ENCODE peak calls at places on chromosome 7, in six cellular contexts. B is PC-9, K is GM23338, N is endothelial cell of umbilical vein, S is A549, H is DND-41. P is an unnamed sample.

GRCh38 chr7:15131661-15132060 is 229.1 kb upstream of the DGKB start:
- DNase-seq in B (no peak), K (no peak), N (no peak), S (no peak), H (no peak), P (no peak)

GRCh38 chr7:20146461-20146860 is 70.7 kb downstream of the MACC1 start:
- DNase-seq in B (no peak), K (no peak), N (no peak), S (no peak), H (no peak), P (no peak)

GRCh38 chr7:116028808-116029207 is 1.8 kb downstream of the TFEC start:
- DNase-seq in B (no peak), K (no peak), N (peak), S (no peak), H (no peak), P (no peak)

GRCh38 chr7:106285801-106286492 is 1.2 kb upstream of the NAMPT start:
- DNase-seq in B (no peak), K (no peak), N (peak), S (no peak), H (no peak), P (peak)

GRCh38 chr7:140604076-140604475 is 36.5 kb downstream of the DENND2A start:
- DNase-seq in B (no peak), K (no peak), N (no peak), S (no peak), H (no peak), P (no peak)

GRCh38 chr7:47938574-47939165 is 9.6 kb downstream of the PKD1L1 start:
- DNase-seq in B (peak), K (no peak), N (no peak), S (no peak), H (no peak), P (peak)

GRCh38 chr7:69373171-69374035 is 224.9 kb upstream of the AUTS2 start:
- DNase-seq in B (no peak), K (no peak), N (no peak), S (no peak), H (no peak), P (peak)

GRCh38 chr7:34333925-34334324 is 324.1 kb upstream of the NPSR1 start:
- DNase-seq in B (no peak), K (no peak), N (no peak), S (no peak), H (no peak), P (no peak)

GRCh38 chr7:121490309-121490708 is 94.2 kb upstream of the FAM3C start:
- DNase-seq in B (no peak), K (no peak), N (no peak), S (no peak), H (no peak), P (no peak)

GRCh38 chr7:22572292-22572691 is 72.3 kb upstream of the STEAP1B start:
- DNase-seq in B (peak), K (no peak), N (no peak), S (no peak), H (no peak), P (no peak)

GRCh38 chr7:1825877-1826741 is 156.0 kb downstream of the ELFN1 start:
- DNase-seq in B (no peak), K (no peak), N (no peak), S (no peak), H (no peak), P (no peak)

GRCh38 chr7:99139031-99139430 is 4.9 kb downstream of the SMURF1 start:
- DNase-seq in B (no peak), K (no peak), N (no peak), S (no peak), H (no peak), P (no peak)

GRCh38 chr7:93171606-93172226 is 23.5 kb upstream of the SAMD9L start:
- DNase-seq in B (no peak), K (no peak), N (no peak), S (no peak), H (no peak), P (no peak)

GRCh38 chr7:8160810-8161209 is 101.2 kb downstream of the ICA1 start:
- DNase-seq in B (no peak), K (no peak), N (no peak), S (no peak), H (no peak), P (no peak)

GRCh38 chr7:151134743-151135524 is 32.6 kb downstream of the GBX1 start:
- DNase-seq in B (no peak), K (no peak), N (no peak), S (no peak), H (no peak), P (no peak)

GRCh38 chr7:32942783-32943653 is 14.2 kb upstream of the FKBP9 start:
- DNase-seq in B (peak), K (peak), N (peak), S (peak), H (no peak), P (peak)

GRCh38 chr7:56026538-56026937 is 24.7 kb downstream of the PSPH start:
- DNase-seq in B (no peak), K (no peak), N (no peak), S (no peak), H (no peak), P (no peak)

GRCh38 chr7:132547806-132548205 is 28.5 kb downstream of the PLXNA4 start:
- DNase-seq in B (no peak), K (no peak), N (no peak), S (no peak), H (no peak), P (no peak)

GRCh38 chr7:25716421-25716820 is 435.6 kb upstream of the NFE2L3 start:
- DNase-seq in B (no peak), K (no peak), N (no peak), S (no peak), H (no peak), P (no peak)

GRCh38 chr7:23105086-23105643 is 420 bp upstream of the KLHL7 start:
- DNase-seq in B (no peak), K (no peak), N (no peak), S (no peak), H (no peak), P (peak)

GRCh38 chr7:100705341-100705752 is 574 bp upstream of the POP7 start:
- DNase-seq in B (peak), K (peak), N (peak), S (peak), H (peak), P (peak)

GRCh38 chr7:130421685-130422084 is 19.1 kb downstream of the CEP41 start:
- DNase-seq in B (no peak), K (no peak), N (no peak), S (no peak), H (no peak), P (no peak)

GRCh38 chr7:47724335-47724982 is 142.5 kb upstream of the TNS3 start:
- DNase-seq in B (peak), K (peak), N (peak), S (no peak), H (no peak), P (no peak)

GRCh38 chr7:65946895-65947294 is 35.1 kb downstream of the GUSB start:
- DNase-seq in B (peak), K (no peak), N (peak), S (no peak), H (no peak), P (no peak)

GRCh38 chr7:3039787-3040186 is 3.9 kb downstream of the CARD11 start:
- DNase-seq in B (no peak), K (no peak), N (no peak), S (no peak), H (no peak), P (no peak)

GRCh38 chr7:138898255-138898654 is 82.9 kb downstream of the KIAA1549 start:
- DNase-seq in B (no peak), K (no peak), N (peak), S (no peak), H (no peak), P (no peak)

GRCh38 chr7:95420996-95421846 is 13.6 kb downstream of the PON2 start:
- DNase-seq in B (peak), K (no peak), N (no peak), S (no peak), H (no peak), P (no peak)

GRCh38 chr7:47301078-47301477 is 280.8 kb downstream of the TNS3 start:
- DNase-seq in B (no peak), K (peak), N (no peak), S (no peak), H (no peak), P (no peak)

GRCh38 chr7:93307131-93307660 is 75.0 kb downstream of the VPS50 start:
- DNase-seq in B (no peak), K (no peak), N (no peak), S (no peak), H (no peak), P (no peak)

GRCh38 chr7:131111-132094 is 61.0 kb upstream of the FAM20C start:
- DNase-seq in B (no peak), K (no peak), N (no peak), S (no peak), H (no peak), P (no peak)

GRCh38 chr7:102860351-102860811 is 52.4 kb upstream of the LRRC17 start:
- DNase-seq in B (no peak), K (no peak), N (peak), S (no peak), H (no peak), P (no peak)

GRCh38 chr7:51658684-51659083 is 342.1 kb upstream of the COBL start:
- DNase-seq in B (no peak), K (no peak), N (no peak), S (no peak), H (no peak), P (no peak)

GRCh38 chr7:68760556-68760955 is 837.7 kb upstream of the AUTS2 start:
- DNase-seq in B (no peak), K (no peak), N (no peak), S (no peak), H (no peak), P (no peak)

GRCh38 chr7:114051871-114052324 is 133.1 kb upstream of the PPP1R3A start:
- DNase-seq in B (no peak), K (no peak), N (no peak), S (no peak), H (no peak), P (peak)

GRCh38 chr7:114047889-114048288 is 129.1 kb upstream of the PPP1R3A start:
- DNase-seq in B (no peak), K (no peak), N (no peak), S (peak), H (peak), P (no peak)

GRCh38 chr7:114050571-114050970 is 131.8 kb upstream of the PPP1R3A start:
- DNase-seq in B (no peak), K (no peak), N (no peak), S (no peak), H (no peak), P (no peak)

DNA sequence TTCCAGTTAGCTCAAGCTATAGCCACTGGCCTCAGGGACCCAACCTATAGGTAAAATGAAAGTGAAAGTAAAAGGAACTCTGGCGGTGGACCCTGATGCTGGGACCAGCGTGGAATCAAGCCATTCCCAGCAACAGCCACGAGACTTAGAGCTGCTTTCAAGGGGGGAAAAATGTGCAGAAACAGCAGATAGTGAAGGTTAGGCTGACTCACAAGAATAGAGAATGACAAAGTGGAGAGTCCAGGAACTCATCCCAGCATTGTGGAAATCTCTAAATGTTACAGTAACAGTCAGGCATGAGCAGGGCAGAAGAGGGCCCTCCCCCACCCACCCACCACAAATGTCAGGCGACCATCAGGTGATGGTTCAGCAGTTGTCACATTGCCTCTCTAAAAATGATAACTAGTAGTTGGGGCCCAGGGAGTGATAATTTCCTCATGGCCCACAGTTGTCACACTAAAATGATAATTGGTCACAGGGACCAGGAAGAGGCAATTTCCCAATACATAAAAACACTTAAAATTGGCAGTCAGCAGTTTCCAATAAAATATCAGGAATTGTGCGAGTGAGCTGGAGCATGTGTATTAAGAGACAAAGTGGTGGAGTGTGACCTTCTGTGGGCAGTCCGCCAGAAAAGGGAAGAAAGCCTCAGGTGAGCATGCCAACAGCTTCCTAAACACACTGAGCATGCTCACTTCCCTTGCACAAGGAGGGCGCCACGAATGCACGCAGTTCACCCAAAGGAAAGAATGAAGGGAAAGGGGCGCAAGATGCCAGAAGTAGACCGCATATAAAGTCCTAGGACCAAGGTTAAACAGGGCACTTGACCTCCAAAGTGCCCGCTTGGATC is 129.8 kb upstream of the PPP1R3A start:
- DNase-seq in B (no peak), K (peak), N (no peak), S (peak), H (peak), P (peak)
- H3K4me3 ChIP-seq in B (peak), K (no peak), N (no peak), S (peak), H (peak), P (peak)

DNA sequence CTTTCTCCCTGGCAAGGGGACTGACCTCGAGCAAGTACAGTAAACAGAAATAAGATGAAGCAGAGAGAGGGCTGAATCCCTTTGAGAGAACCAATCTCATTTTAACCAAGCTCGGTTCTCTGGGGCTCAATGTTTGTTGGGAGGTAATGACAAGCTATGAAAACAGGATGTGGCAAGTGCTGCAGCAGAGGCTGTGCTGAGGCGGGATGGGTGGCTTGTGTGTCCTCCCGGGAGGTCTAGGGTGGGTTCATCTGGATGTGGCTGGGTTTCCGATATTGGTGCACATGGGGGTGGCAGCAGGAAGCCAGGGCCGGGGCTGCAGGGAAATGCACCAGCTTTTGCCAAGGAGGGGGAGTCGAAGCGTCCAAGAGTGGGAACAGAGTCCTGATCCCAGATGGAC is 84.5 kb downstream of the AOAH start:
- DNase-seq in B (no peak), K (no peak), N (no peak), S (no peak), H (peak), P (no peak)
- H3K4me2 ChIP-seq in B (no peak), K (no peak), N (no peak), S (no peak), H (peak), P (no peak)

DNA sequence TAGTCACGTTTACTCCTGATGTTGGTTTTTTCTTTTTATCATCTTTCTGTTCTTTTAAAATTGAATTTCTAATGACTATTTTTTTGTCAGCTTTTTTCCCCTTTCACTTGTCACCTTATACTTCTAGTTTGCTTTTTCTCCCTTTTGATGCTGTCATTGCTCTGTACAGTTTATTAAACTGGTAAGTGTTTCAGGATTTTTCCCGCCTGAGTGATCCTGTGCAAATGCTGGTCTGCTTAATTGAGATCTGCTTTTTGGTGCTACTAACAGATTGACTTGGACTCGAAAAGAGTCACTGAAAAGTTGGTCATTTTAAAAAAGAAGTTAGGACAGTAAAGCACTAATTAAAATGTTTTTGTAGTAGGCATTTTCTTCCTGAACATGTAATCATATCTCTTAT is 95.2 kb downstream of the PHTF2 start:
- DNase-seq in B (no peak), K (no peak), N (no peak), S (no peak), H (no peak), P (no peak)
- H3K4me3 ChIP-seq in B (no peak), K (no peak), N (no peak), S (no peak), H (no peak), P (peak)

GRCh38 chr7:41328131-41328530 is 374.8 kb downstream of the INHBA start:
- DNase-seq in B (no peak), K (no peak), N (no peak), S (no peak), H (no peak), P (no peak)

GRCh38 chr7:41326616-41327015 is 376.3 kb downstream of the INHBA start:
- DNase-seq in B (no peak), K (no peak), N (no peak), S (no peak), H (no peak), P (no peak)

GRCh38 chr7:41323811-41324210 is 379.1 kb downstream of the INHBA start:
- DNase-seq in B (no peak), K (no peak), N (no peak), S (no peak), H (no peak), P (no peak)

GRCh38 chr7:41331194-41331593 is 371.7 kb downstream of the INHBA start:
- DNase-seq in B (no peak), K (no peak), N (no peak), S (no peak), H (no peak), P (no peak)

DNA sequence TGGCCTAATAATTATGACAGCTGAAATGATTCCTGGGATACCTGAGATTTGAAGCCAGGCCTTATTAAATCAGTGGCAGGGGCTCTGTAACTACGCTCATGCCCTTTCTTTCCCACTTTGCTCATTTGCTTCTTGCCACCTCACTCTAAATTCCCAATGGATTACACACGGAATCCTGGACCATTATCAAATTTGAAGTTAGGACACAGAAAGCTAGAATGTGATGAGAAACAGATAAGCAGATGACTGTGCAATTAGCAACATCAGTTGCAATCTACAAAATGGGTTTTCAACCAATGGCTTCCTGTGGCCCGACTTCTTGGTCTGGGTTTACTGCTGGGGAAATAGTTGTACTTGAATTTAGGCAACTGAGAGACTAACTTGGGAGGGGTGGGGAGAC is 374.3 kb downstream of the INHBA start:
- DNase-seq in B (no peak), K (no peak), N (no peak), S (no peak), H (no peak), P (no peak)
- H3K4me2 ChIP-seq in B (no peak), K (no peak), N (no peak), S (no peak), H (no peak), P (no peak)

DNA sequence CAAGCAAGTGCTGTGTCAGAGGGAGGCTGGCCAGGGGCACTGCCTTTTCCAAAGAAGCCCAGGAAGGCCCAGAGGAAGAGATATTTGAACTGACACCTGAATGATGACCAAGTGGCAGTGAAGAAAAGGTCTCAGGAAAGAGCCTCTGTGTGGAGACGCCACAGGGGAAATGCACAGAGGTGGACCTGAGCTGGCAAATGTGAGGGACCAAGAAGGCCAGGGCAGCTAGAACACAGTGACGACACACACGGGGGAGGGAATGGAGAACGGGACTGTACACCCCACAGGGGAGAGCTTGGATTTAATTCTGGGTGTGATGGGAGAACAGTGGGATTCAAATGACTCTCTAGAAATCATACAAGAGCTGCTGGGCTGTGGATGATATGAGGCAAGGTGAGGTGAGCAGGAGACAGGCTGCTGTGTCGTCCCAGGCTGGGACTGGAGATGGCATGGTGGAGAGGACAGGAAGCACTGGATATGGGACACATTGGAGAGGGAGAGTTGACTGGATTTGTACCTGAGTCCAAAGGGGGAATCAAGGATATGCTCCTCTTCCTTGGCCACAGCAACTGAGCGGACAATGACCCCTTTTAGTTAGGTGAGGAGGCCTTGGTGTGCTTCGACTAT is 84.2 kb upstream of the DDC start:
- DNase-seq in B (no peak), K (no peak), N (no peak), S (no peak), H (no peak), P (no peak)
- H3K4me3 ChIP-seq in B (no peak), K (no peak), N (no peak), S (no peak), H (no peak), P (no peak)

DNA sequence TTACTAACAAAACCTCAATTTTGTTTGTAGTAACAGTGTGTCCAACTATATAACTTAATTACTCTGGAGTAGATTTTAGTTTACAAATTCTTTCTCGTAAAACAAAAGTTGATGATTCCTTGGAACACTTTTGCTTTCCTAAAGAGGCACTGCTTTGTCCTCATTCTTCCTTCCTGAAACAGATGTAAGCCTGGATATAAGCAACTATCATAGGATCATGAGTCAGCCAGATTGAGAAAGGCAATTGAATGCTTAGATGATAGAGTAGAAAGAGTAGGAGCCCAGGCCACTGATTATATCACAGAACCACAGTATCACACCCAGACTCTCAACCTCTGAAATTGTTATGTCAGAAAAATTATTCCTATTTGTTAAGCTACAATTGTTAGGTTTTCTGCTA is 69.9 kb downstream of the TMEM106B start:
- DNase-seq in B (no peak), K (no peak), N (peak), S (peak), H (no peak), P (no peak)
- H3K4me2 ChIP-seq in B (no peak), K (no peak), N (no peak), S (no peak), H (no peak), P (no peak)